ENCODE peak calls at places on chromosomes 7 and 10, in eight cellular contexts. D is NCI-H510A treated with DMSO at 0.1 percent for 48 hours, X is hepatocyte, U is transverse colon, A is GM10248, W is dermis blood vessel endothelial cell, T is EL, L is NCI-H2029. G is an unnamed sample.

GRCh38 chr10:94963901-94964300 is 25.4 kb downstream of the CYP2C9 start:
- DNase-seq in D (peak; percentile 73), X (peak; percentile 76), U (no peak), A (peak; percentile 6), W (peak; percentile 66), T (peak; percentile 30), L (peak; percentile 15), G (peak; percentile 11)

GRCh38 chr10:97407952-97408248 is 6.8 kb upstream of the RRP12 start:
- DNase-seq in D (no peak), X (no peak), U (no peak), A (no peak), W (no peak), T (no peak), L (no peak), G (no peak)

GRCh38 chr7:71239517-71239916 is 107.6 kb downstream of the GALNT17 start:
- DNase-seq in D (no peak), X (no peak), U (no peak), A (no peak), W (no peak), T (no peak), L (no peak), G (no peak)

GRCh38 chr7:121271098-121271497 is 57.7 kb upstream of the WNT16 start:
- DNase-seq in D (no peak), X (no peak), U (no peak), A (no peak), W (no peak), T (no peak), L (no peak), G (no peak)

GRCh38 chr7:3670898-3671297 is 369.8 kb downstream of the SDK1 start:
- DNase-seq in D (no peak), X (no peak), U (no peak), A (no peak), W (no peak), T (no peak), L (no peak), G (no peak)

GRCh38 chr7:77157446-77157845 is 35.0 kb downstream of the CCDC146 start:
- DNase-seq in D (no peak), X (no peak), U (no peak), A (no peak), W (no peak), T (no peak), L (no peak), G (no peak)

GRCh38 chr10:27747096-27747451 is 1.5 kb upstream of the MKX start:
- DNase-seq in D (no peak), X (no peak), U (no peak), A (no peak), W (peak; percentile 19), T (peak; percentile 44), L (no peak), G (no peak)

GRCh38 chr10:73159038-73159648 is 8.7 kb downstream of the ECD start:
- DNase-seq in D (peak; percentile 46), X (peak; percentile 73), U (peak; percentile 61), A (peak; percentile 60), W (peak; percentile 73), T (peak; percentile 58), L (no peak), G (peak; percentile 61)

GRCh38 chr10:112287844-112288243 is 4.6 kb downstream of the TECTB start:
- DNase-seq in D (no peak), X (no peak), U (no peak), A (no peak), W (no peak), T (no peak), L (no peak), G (peak; percentile 14)

GRCh38 chr10:98885380-98885779 is 350.3 kb downstream of the HPSE2 start:
- DNase-seq in D (no peak), X (no peak), U (no peak), A (no peak), W (no peak), T (no peak), L (no peak), G (no peak)

GRCh38 chr10:80540644-80541143 is 3.0 kb downstream of the SH2D4B start:
- DNase-seq in D (no peak), X (no peak), U (no peak), A (peak; percentile 63), W (peak; percentile 47), T (no peak), L (no peak), G (no peak)

GRCh38 chr7:137017221-137017620 is 148.8 kb downstream of the CHRM2 start:
- DNase-seq in D (no peak), X (no peak), U (no peak), A (no peak), W (no peak), T (peak; percentile 8), L (no peak), G (no peak)

GRCh38 chr10:70909326-70909935 is 21.1 kb upstream of the PCBD1 start:
- DNase-seq in D (no peak), X (no peak), U (no peak), A (no peak), W (no peak), T (no peak), L (no peak), G (no peak)

GRCh38 chr7:115962340-115962739 is 68.2 kb downstream of the TFEC start:
- DNase-seq in D (no peak), X (no peak), U (no peak), A (no peak), W (no peak), T (no peak), L (no peak), G (no peak)

GRCh38 chr10:78804356-78805032 is 264.3 kb upstream of the ZMIZ1 start:
- DNase-seq in D (no peak), X (no peak), U (no peak), A (no peak), W (no peak), T (no peak), L (no peak), G (peak; percentile 52)

GRCh38 chr10:1216576-1217236 is 160.5 kb downstream of the WDR37 start:
- DNase-seq in D (no peak), X (no peak), U (no peak), A (no peak), W (no peak), T (no peak), L (no peak), G (no peak)

G was measured in thyroid gland.